ENCODE peak calls at places on chromosomes 6 and 20, in five cellular contexts. N is stimulated activated naive B cell treated with anti-CD40 and anti-IgM and Interleukin-4, amounts not matched to agents 10 μg/mL and 1 μg/mL and 100 μg/mL, for 72 hours; R is activated CD4-positive, alpha-beta T cell treated with anti-CD3 and anti-CD28 coated beads for 4 hours; I is GM04504; M is stimulated activated CD8-positive, alpha-beta memory T cell treated with anti-CD3 and anti-CD28 coated beads, Interleukin-2, amount 100 ng/mL, for 48 hours. W is an unnamed sample.

GRCh38 chr6:1164600-1164999 is 147.3 kb upstream of the FOXQ1 start:
- DNase-seq in N (no peak), M (no peak), R (no peak), I (no peak), W (no peak)

GRCh38 chr20:34302312-34302722 is 838 bp downstream of the AHCY start:
- DNase-seq in M (no peak), R (no peak), I (peak), N (no peak), W (no peak)

GRCh38 chr20:46362931-46363872 is 43.2 kb downstream of the ELMO2 start:
- DNase-seq in I (no peak), R (no peak), N (no peak), M (no peak), W (no peak)

GRCh38 chr6:82017316-82017715 is 230.2 kb downstream of the IBTK start:
- DNase-seq in I (peak), N (no peak), R (no peak), M (no peak), W (no peak)

GRCh38 chr6:134029495-134030455 is 22.6 kb downstream of the SLC2A12 start:
- DNase-seq in M (no peak), N (no peak), I (no peak), R (no peak), W (no peak)

GRCh38 chr6:150299873-150300485 is 68.8 kb upstream of the IYD start:
- DNase-seq in M (no peak), I (no peak), R (no peak), N (no peak), W (no peak)

GRCh38 chr20:21712443-21713059 is 7.1 kb downstream of the PAX1 start:
- DNase-seq in M (no peak), R (no peak), I (no peak), N (no peak), W (no peak)

GRCh38 chr20:21554985-21555384 is 41.1 kb upstream of the NKX2-2 start:
- DNase-seq in M (no peak), N (no peak), R (no peak), I (no peak), W (no peak)

GRCh38 chr6:11194399-11195274 is 37.8 kb downstream of the NEDD9 start:
- DNase-seq in R (no peak), N (no peak), M (no peak), I (no peak), W (no peak)

GRCh38 chr6:32785781-32786533 is 22.6 kb upstream of the HLA-DQB2 start:
- DNase-seq in I (peak), N (peak), R (peak), M (no peak), W (no peak)

GRCh38 chr6:157443066-157443800 is 62.2 kb downstream of the ZDHHC14 start:
- DNase-seq in N (peak), M (no peak), R (no peak), I (peak), W (peak)

GRCh38 chr20:58096880-58097813 is 131.3 kb downstream of the ANKRD60 start:
- DNase-seq in N (no peak), M (no peak), R (no peak), I (no peak), W (no peak)

GRCh38 chr6:166282394-166283032 is 25.7 kb downstream of the PRR18 start:
- DNase-seq in I (no peak), R (no peak), M (no peak), N (no peak), W (no peak)

GRCh38 chr20:62881662-62882395 is 20.2 kb upstream of the TCFL5 start:
- DNase-seq in N (no peak), R (no peak), M (no peak), I (no peak), W (no peak)

GRCh38 chr6:43817192-43817591 is 47.2 kb downstream of the VEGFA start:
- DNase-seq in R (peak), M (peak), I (no peak), N (no peak), W (no peak)

GRCh38 chr6:108606130-108606797 is 45.5 kb downstream of the FOXO3 start:
- DNase-seq in I (no peak), N (no peak), R (no peak), M (no peak), W (no peak)